ENCODE peak calls at places on chromosomes 12 and 14, in ten cellular contexts. One of them, this sample, is unnamed.

GRCh38 chr12:21809100-21809499 is 34.6 kb upstream of the KCNJ8 start:
- DNase-seq in A172: no peak
- DNase-seq in stimulated activated CD4-positive, alpha-beta T cell treated with anti-CD3 and anti-CD28 coated beads, TNF-alpha, amount 100 ng/mL, for 24 hours: no peak
- DNase-seq in transverse colon: no peak
- DNase-seq in activated CD8-positive, alpha-beta memory T cell treated with anti-CD3 and anti-CD28 coated beads, Interleukin-2, amount 50 U/mL, for 48 hours: no peak
- DNase-seq in stimulated activated CD8-positive, alpha-beta memory T cell treated with anti-CD3 and anti-CD28 coated beads, Interleukin-2, amount 100 ng/mL, for 1 hour: no peak
- DNase-seq in activated T-cell treated with anti-CD3 and anti-CD28 coated beads for 1 hour: no peak
- DNase-seq in AG09319: no peak
- DNase-seq in AG09309: no peak
- DNase-seq in NCI-H1417: no peak
- DNase-seq in this sample: no peak

GRCh38 chr12:43893670-43894069 is 57.8 kb downstream of the TMEM117 start:
- DNase-seq in A172: no peak
- DNase-seq in transverse colon: no peak
- DNase-seq in stimulated activated CD8-positive, alpha-beta memory T cell treated with anti-CD3 and anti-CD28 coated beads, Interleukin-2, amount 100 ng/mL, for 1 hour: no peak
- DNase-seq in stimulated activated CD4-positive, alpha-beta T cell treated with anti-CD3 and anti-CD28 coated beads, TNF-alpha, amount 100 ng/mL, for 24 hours: no peak
- DNase-seq in AG09319: no peak
- DNase-seq in AG09309: no peak
- DNase-seq in activated CD8-positive, alpha-beta memory T cell treated with anti-CD3 and anti-CD28 coated beads, Interleukin-2, amount 50 U/mL, for 48 hours: no peak
- DNase-seq in activated T-cell treated with anti-CD3 and anti-CD28 coated beads for 1 hour: no peak
- DNase-seq in NCI-H1417: no peak
- DNase-seq in this sample: no peak

GRCh38 chr14:89121961-89122675 is 294.9 kb downstream of the FOXN3 start:
- DNase-seq in A172: no peak
- DNase-seq in stimulated activated CD8-positive, alpha-beta memory T cell treated with anti-CD3 and anti-CD28 coated beads, Interleukin-2, amount 100 ng/mL, for 1 hour: no peak
- DNase-seq in stimulated activated CD4-positive, alpha-beta T cell treated with anti-CD3 and anti-CD28 coated beads, TNF-alpha, amount 100 ng/mL, for 24 hours: no peak
- DNase-seq in NCI-H1417: peak
- DNase-seq in activated CD8-positive, alpha-beta memory T cell treated with anti-CD3 and anti-CD28 coated beads, Interleukin-2, amount 50 U/mL, for 48 hours: no peak
- DNase-seq in transverse colon: no peak
- DNase-seq in activated T-cell treated with anti-CD3 and anti-CD28 coated beads for 1 hour: no peak
- DNase-seq in AG09309: no peak
- DNase-seq in AG09319: no peak
- DNase-seq in this sample: no peak

GRCh38 chr14:93219103-93219726 is 12.2 kb downstream of the UBR7 start:
- DNase-seq in AG09309: no peak
- DNase-seq in activated CD8-positive, alpha-beta memory T cell treated with anti-CD3 and anti-CD28 coated beads, Interleukin-2, amount 50 U/mL, for 48 hours: no peak
- DNase-seq in AG09319: no peak
- DNase-seq in NCI-H1417: peak
- DNase-seq in transverse colon: peak
- DNase-seq in stimulated activated CD8-positive, alpha-beta memory T cell treated with anti-CD3 and anti-CD28 coated beads, Interleukin-2, amount 100 ng/mL, for 1 hour: peak
- DNase-seq in stimulated activated CD4-positive, alpha-beta T cell treated with anti-CD3 and anti-CD28 coated beads, TNF-alpha, amount 100 ng/mL, for 24 hours: no peak
- DNase-seq in A172: peak
- DNase-seq in activated T-cell treated with anti-CD3 and anti-CD28 coated beads for 1 hour: peak
- DNase-seq in this sample: peak

GRCh38 chr14:53964249-53964648 is 7.6 kb upstream of the BMP4 start:
- DNase-seq in AG09309: no peak
- DNase-seq in NCI-H1417: no peak
- DNase-seq in activated T-cell treated with anti-CD3 and anti-CD28 coated beads for 1 hour: no peak
- DNase-seq in transverse colon: no peak
- DNase-seq in A172: no peak
- DNase-seq in stimulated activated CD8-positive, alpha-beta memory T cell treated with anti-CD3 and anti-CD28 coated beads, Interleukin-2, amount 100 ng/mL, for 1 hour: no peak
- DNase-seq in activated CD8-positive, alpha-beta memory T cell treated with anti-CD3 and anti-CD28 coated beads, Interleukin-2, amount 50 U/mL, for 48 hours: no peak
- DNase-seq in stimulated activated CD4-positive, alpha-beta T cell treated with anti-CD3 and anti-CD28 coated beads, TNF-alpha, amount 100 ng/mL, for 24 hours: no peak
- DNase-seq in AG09319: no peak
- DNase-seq in this sample: no peak

GRCh38 chr14:101082036-101082435 is 178.5 kb upstream of the RTL1 start:
- DNase-seq in transverse colon: no peak
- DNase-seq in activated CD8-positive, alpha-beta memory T cell treated with anti-CD3 and anti-CD28 coated beads, Interleukin-2, amount 50 U/mL, for 48 hours: no peak
- DNase-seq in stimulated activated CD4-positive, alpha-beta T cell treated with anti-CD3 and anti-CD28 coated beads, TNF-alpha, amount 100 ng/mL, for 24 hours: no peak
- DNase-seq in A172: no peak
- DNase-seq in activated T-cell treated with anti-CD3 and anti-CD28 coated beads for 1 hour: no peak
- DNase-seq in stimulated activated CD8-positive, alpha-beta memory T cell treated with anti-CD3 and anti-CD28 coated beads, Interleukin-2, amount 100 ng/mL, for 1 hour: no peak
- DNase-seq in AG09309: no peak
- DNase-seq in AG09319: no peak
- DNase-seq in NCI-H1417: no peak
- DNase-seq in this sample: no peak

GRCh38 chr12:62738611-62739010 is 196.3 kb downstream of the PPM1H start:
- DNase-seq in AG09319: no peak
- DNase-seq in A172: no peak
- DNase-seq in stimulated activated CD4-positive, alpha-beta T cell treated with anti-CD3 and anti-CD28 coated beads, TNF-alpha, amount 100 ng/mL, for 24 hours: no peak
- DNase-seq in activated T-cell treated with anti-CD3 and anti-CD28 coated beads for 1 hour: no peak
- DNase-seq in transverse colon: no peak
- DNase-seq in NCI-H1417: no peak
- DNase-seq in AG09309: no peak
- DNase-seq in activated CD8-positive, alpha-beta memory T cell treated with anti-CD3 and anti-CD28 coated beads, Interleukin-2, amount 50 U/mL, for 48 hours: no peak
- DNase-seq in stimulated activated CD8-positive, alpha-beta memory T cell treated with anti-CD3 and anti-CD28 coated beads, Interleukin-2, amount 100 ng/mL, for 1 hour: no peak
- DNase-seq in this sample: no peak

GRCh38 chr14:61298834-61299233 is 17.7 kb upstream of the TMEM30B start:
- DNase-seq in transverse colon: no peak
- DNase-seq in stimulated activated CD4-positive, alpha-beta T cell treated with anti-CD3 and anti-CD28 coated beads, TNF-alpha, amount 100 ng/mL, for 24 hours: no peak
- DNase-seq in activated T-cell treated with anti-CD3 and anti-CD28 coated beads for 1 hour: no peak
- DNase-seq in NCI-H1417: no peak
- DNase-seq in AG09319: no peak
- DNase-seq in stimulated activated CD8-positive, alpha-beta memory T cell treated with anti-CD3 and anti-CD28 coated beads, Interleukin-2, amount 100 ng/mL, for 1 hour: no peak
- DNase-seq in AG09309: no peak
- DNase-seq in A172: no peak
- DNase-seq in activated CD8-positive, alpha-beta memory T cell treated with anti-CD3 and anti-CD28 coated beads, Interleukin-2, amount 50 U/mL, for 48 hours: no peak
- DNase-seq in this sample: no peak

GRCh38 chr14:101352567-101352966 is 208.7 kb upstream of the DIO3 start:
- DNase-seq in AG09309: no peak
- DNase-seq in transverse colon: no peak
- DNase-seq in NCI-H1417: no peak
- DNase-seq in AG09319: no peak
- DNase-seq in stimulated activated CD8-positive, alpha-beta memory T cell treated with anti-CD3 and anti-CD28 coated beads, Interleukin-2, amount 100 ng/mL, for 1 hour: no peak
- DNase-seq in activated CD8-positive, alpha-beta memory T cell treated with anti-CD3 and anti-CD28 coated beads, Interleukin-2, amount 50 U/mL, for 48 hours: peak
- DNase-seq in A172: no peak
- DNase-seq in activated T-cell treated with anti-CD3 and anti-CD28 coated beads for 1 hour: no peak
- DNase-seq in stimulated activated CD4-positive, alpha-beta T cell treated with anti-CD3 and anti-CD28 coated beads, TNF-alpha, amount 100 ng/mL, for 24 hours: no peak
- DNase-seq in this sample: no peak

GRCh38 chr14:50055461-50056228 is 60.7 kb downstream of the VCPKMT start:
- DNase-seq in AG09309: no peak
- DNase-seq in A172: no peak
- DNase-seq in transverse colon: no peak
- DNase-seq in stimulated activated CD8-positive, alpha-beta memory T cell treated with anti-CD3 and anti-CD28 coated beads, Interleukin-2, amount 100 ng/mL, for 1 hour: no peak
- DNase-seq in activated CD8-positive, alpha-beta memory T cell treated with anti-CD3 and anti-CD28 coated beads, Interleukin-2, amount 50 U/mL, for 48 hours: peak
- DNase-seq in activated T-cell treated with anti-CD3 and anti-CD28 coated beads for 1 hour: no peak
- DNase-seq in AG09319: no peak
- DNase-seq in stimulated activated CD4-positive, alpha-beta T cell treated with anti-CD3 and anti-CD28 coated beads, TNF-alpha, amount 100 ng/mL, for 24 hours: no peak
- DNase-seq in NCI-H1417: no peak
- DNase-seq in this sample: no peak

GRCh38 chr12:58104443-58104842 is 163.1 kb downstream of the ATP23 start:
- DNase-seq in AG09309: no peak
- DNase-seq in stimulated activated CD4-positive, alpha-beta T cell treated with anti-CD3 and anti-CD28 coated beads, TNF-alpha, amount 100 ng/mL, for 24 hours: no peak
- DNase-seq in stimulated activated CD8-positive, alpha-beta memory T cell treated with anti-CD3 and anti-CD28 coated beads, Interleukin-2, amount 100 ng/mL, for 1 hour: no peak
- DNase-seq in transverse colon: no peak
- DNase-seq in activated CD8-positive, alpha-beta memory T cell treated with anti-CD3 and anti-CD28 coated beads, Interleukin-2, amount 50 U/mL, for 48 hours: no peak
- DNase-seq in activated T-cell treated with anti-CD3 and anti-CD28 coated beads for 1 hour: no peak
- DNase-seq in AG09319: no peak
- DNase-seq in NCI-H1417: no peak
- DNase-seq in A172: no peak
- DNase-seq in this sample: no peak

GRCh38 chr12:3035171-3035570 is 42.0 kb upstream of the TSPAN9 start:
- DNase-seq in NCI-H1417: no peak
- DNase-seq in AG09309: no peak
- DNase-seq in stimulated activated CD8-positive, alpha-beta memory T cell treated with anti-CD3 and anti-CD28 coated beads, Interleukin-2, amount 100 ng/mL, for 1 hour: no peak
- DNase-seq in AG09319: no peak
- DNase-seq in activated CD8-positive, alpha-beta memory T cell treated with anti-CD3 and anti-CD28 coated beads, Interleukin-2, amount 50 U/mL, for 48 hours: no peak
- DNase-seq in transverse colon: no peak
- DNase-seq in activated T-cell treated with anti-CD3 and anti-CD28 coated beads for 1 hour: no peak
- DNase-seq in A172: no peak
- DNase-seq in stimulated activated CD4-positive, alpha-beta T cell treated with anti-CD3 and anti-CD28 coated beads, TNF-alpha, amount 100 ng/mL, for 24 hours: no peak
- DNase-seq in this sample: no peak

GRCh38 chr12:123483602-123484273 is 25.8 kb downstream of the SNRNP35 start:
- DNase-seq in activated T-cell treated with anti-CD3 and anti-CD28 coated beads for 1 hour: no peak
- DNase-seq in AG09309: no peak
- DNase-seq in A172: peak
- DNase-seq in activated CD8-positive, alpha-beta memory T cell treated with anti-CD3 and anti-CD28 coated beads, Interleukin-2, amount 50 U/mL, for 48 hours: peak
- DNase-seq in NCI-H1417: no peak
- DNase-seq in AG09319: no peak
- DNase-seq in stimulated activated CD4-positive, alpha-beta T cell treated with anti-CD3 and anti-CD28 coated beads, TNF-alpha, amount 100 ng/mL, for 24 hours: no peak
- DNase-seq in transverse colon: no peak
- DNase-seq in stimulated activated CD8-positive, alpha-beta memory T cell treated with anti-CD3 and anti-CD28 coated beads, Interleukin-2, amount 100 ng/mL, for 1 hour: no peak
- DNase-seq in this sample: no peak

GRCh38 chr12:28012333-28012918 is 39.9 kb upstream of the PTHLH start:
- DNase-seq in activated T-cell treated with anti-CD3 and anti-CD28 coated beads for 1 hour: no peak
- DNase-seq in transverse colon: no peak
- DNase-seq in activated CD8-positive, alpha-beta memory T cell treated with anti-CD3 and anti-CD28 coated beads, Interleukin-2, amount 50 U/mL, for 48 hours: no peak
- DNase-seq in stimulated activated CD4-positive, alpha-beta T cell treated with anti-CD3 and anti-CD28 coated beads, TNF-alpha, amount 100 ng/mL, for 24 hours: no peak
- DNase-seq in AG09309: no peak
- DNase-seq in A172: no peak
- DNase-seq in NCI-H1417: no peak
- DNase-seq in AG09319: no peak
- DNase-seq in stimulated activated CD8-positive, alpha-beta memory T cell treated with anti-CD3 and anti-CD28 coated beads, Interleukin-2, amount 100 ng/mL, for 1 hour: no peak
- DNase-seq in this sample: no peak

GRCh38 chr12:27340971-27341370 is 8.3 kb downstream of the BMAL2 start:
- DNase-seq in NCI-H1417: no peak
- DNase-seq in activated CD8-positive, alpha-beta memory T cell treated with anti-CD3 and anti-CD28 coated beads, Interleukin-2, amount 50 U/mL, for 48 hours: no peak
- DNase-seq in stimulated activated CD4-positive, alpha-beta T cell treated with anti-CD3 and anti-CD28 coated beads, TNF-alpha, amount 100 ng/mL, for 24 hours: no peak
- DNase-seq in AG09319: no peak
- DNase-seq in transverse colon: no peak
- DNase-seq in activated T-cell treated with anti-CD3 and anti-CD28 coated beads for 1 hour: no peak
- DNase-seq in stimulated activated CD8-positive, alpha-beta memory T cell treated with anti-CD3 and anti-CD28 coated beads, Interleukin-2, amount 100 ng/mL, for 1 hour: no peak
- DNase-seq in AG09309: no peak
- DNase-seq in A172: no peak
- DNase-seq in this sample: no peak

GRCh38 chr12:115085594-115085993 is 401.6 kb upstream of the TBX3 start:
- DNase-seq in stimulated activated CD8-positive, alpha-beta memory T cell treated with anti-CD3 and anti-CD28 coated beads, Interleukin-2, amount 100 ng/mL, for 1 hour: no peak
- DNase-seq in transverse colon: no peak
- DNase-seq in AG09319: no peak
- DNase-seq in activated T-cell treated with anti-CD3 and anti-CD28 coated beads for 1 hour: no peak
- DNase-seq in AG09309: no peak
- DNase-seq in A172: no peak
- DNase-seq in activated CD8-positive, alpha-beta memory T cell treated with anti-CD3 and anti-CD28 coated beads, Interleukin-2, amount 50 U/mL, for 48 hours: no peak
- DNase-seq in stimulated activated CD4-positive, alpha-beta T cell treated with anti-CD3 and anti-CD28 coated beads, TNF-alpha, amount 100 ng/mL, for 24 hours: no peak
- DNase-seq in NCI-H1417: no peak
- DNase-seq in this sample: no peak

GRCh38 chr12:25089738-25090137 is 105.2 kb downstream of the DNAI7 start:
- DNase-seq in activated T-cell treated with anti-CD3 and anti-CD28 coated beads for 1 hour: no peak
- DNase-seq in transverse colon: no peak
- DNase-seq in AG09309: no peak
- DNase-seq in AG09319: no peak
- DNase-seq in NCI-H1417: no peak
- DNase-seq in A172: peak
- DNase-seq in stimulated activated CD8-positive, alpha-beta memory T cell treated with anti-CD3 and anti-CD28 coated beads, Interleukin-2, amount 100 ng/mL, for 1 hour: no peak
- DNase-seq in activated CD8-positive, alpha-beta memory T cell treated with anti-CD3 and anti-CD28 coated beads, Interleukin-2, amount 50 U/mL, for 48 hours: no peak
- DNase-seq in stimulated activated CD4-positive, alpha-beta T cell treated with anti-CD3 and anti-CD28 coated beads, TNF-alpha, amount 100 ng/mL, for 24 hours: no peak
- DNase-seq in this sample: no peak

GRCh38 chr12:42056130-42056529 is 88.5 kb downstream of the GXYLT1 start:
- DNase-seq in NCI-H1417: no peak
- DNase-seq in stimulated activated CD4-positive, alpha-beta T cell treated with anti-CD3 and anti-CD28 coated beads, TNF-alpha, amount 100 ng/mL, for 24 hours: no peak
- DNase-seq in activated CD8-positive, alpha-beta memory T cell treated with anti-CD3 and anti-CD28 coated beads, Interleukin-2, amount 50 U/mL, for 48 hours: no peak
- DNase-seq in AG09309: no peak
- DNase-seq in stimulated activated CD8-positive, alpha-beta memory T cell treated with anti-CD3 and anti-CD28 coated beads, Interleukin-2, amount 100 ng/mL, for 1 hour: no peak
- DNase-seq in A172: no peak
- DNase-seq in activated T-cell treated with anti-CD3 and anti-CD28 coated beads for 1 hour: no peak
- DNase-seq in transverse colon: no peak
- DNase-seq in AG09319: no peak
- DNase-seq in this sample: no peak

GRCh38 chr14:100359111-100359510 is 36.0 kb downstream of the SLC25A47 start:
- DNase-seq in A172: no peak
- DNase-seq in AG09319: no peak
- DNase-seq in stimulated activated CD4-positive, alpha-beta T cell treated with anti-CD3 and anti-CD28 coated beads, TNF-alpha, amount 100 ng/mL, for 24 hours: no peak
- DNase-seq in AG09309: no peak
- DNase-seq in stimulated activated CD8-positive, alpha-beta memory T cell treated with anti-CD3 and anti-CD28 coated beads, Interleukin-2, amount 100 ng/mL, for 1 hour: no peak
- DNase-seq in transverse colon: no peak
- DNase-seq in NCI-H1417: no peak
- DNase-seq in activated T-cell treated with anti-CD3 and anti-CD28 coated beads for 1 hour: no peak
- DNase-seq in activated CD8-positive, alpha-beta memory T cell treated with anti-CD3 and anti-CD28 coated beads, Interleukin-2, amount 50 U/mL, for 48 hours: no peak
- DNase-seq in this sample: no peak

GRCh38 chr14:78005325-78005724 is 164.8 kb upstream of the NRXN3 start:
- DNase-seq in A172: peak
- DNase-seq in stimulated activated CD4-positive, alpha-beta T cell treated with anti-CD3 and anti-CD28 coated beads, TNF-alpha, amount 100 ng/mL, for 24 hours: no peak
- DNase-seq in stimulated activated CD8-positive, alpha-beta memory T cell treated with anti-CD3 and anti-CD28 coated beads, Interleukin-2, amount 100 ng/mL, for 1 hour: no peak
- DNase-seq in transverse colon: no peak
- DNase-seq in activated CD8-positive, alpha-beta memory T cell treated with anti-CD3 and anti-CD28 coated beads, Interleukin-2, amount 50 U/mL, for 48 hours: no peak
- DNase-seq in AG09319: no peak
- DNase-seq in NCI-H1417: peak
- DNase-seq in activated T-cell treated with anti-CD3 and anti-CD28 coated beads for 1 hour: no peak
- DNase-seq in AG09309: no peak
- DNase-seq in this sample: peak

GRCh38 chr14:64467131-64467530 is 1.8 kb downstream of the AKAP5 start:
- DNase-seq in stimulated activated CD4-positive, alpha-beta T cell treated with anti-CD3 and anti-CD28 coated beads, TNF-alpha, amount 100 ng/mL, for 24 hours: no peak
- DNase-seq in activated T-cell treated with anti-CD3 and anti-CD28 coated beads for 1 hour: no peak
- DNase-seq in transverse colon: no peak
- DNase-seq in AG09309: no peak
- DNase-seq in NCI-H1417: no peak
- DNase-seq in A172: no peak
- DNase-seq in stimulated activated CD8-positive, alpha-beta memory T cell treated with anti-CD3 and anti-CD28 coated beads, Interleukin-2, amount 100 ng/mL, for 1 hour: no peak
- DNase-seq in AG09319: no peak
- DNase-seq in activated CD8-positive, alpha-beta memory T cell treated with anti-CD3 and anti-CD28 coated beads, Interleukin-2, amount 50 U/mL, for 48 hours: no peak
- DNase-seq in this sample: no peak

GRCh38 chr12:11630046-11630706 is 19.3 kb upstream of the ETV6 start:
- DNase-seq in A172: no peak
- DNase-seq in transverse colon: no peak
- DNase-seq in AG09319: no peak
- DNase-seq in NCI-H1417: peak
- DNase-seq in activated CD8-positive, alpha-beta memory T cell treated with anti-CD3 and anti-CD28 coated beads, Interleukin-2, amount 50 U/mL, for 48 hours: no peak
- DNase-seq in AG09309: no peak
- DNase-seq in stimulated activated CD8-positive, alpha-beta memory T cell treated with anti-CD3 and anti-CD28 coated beads, Interleukin-2, amount 100 ng/mL, for 1 hour: no peak
- DNase-seq in stimulated activated CD4-positive, alpha-beta T cell treated with anti-CD3 and anti-CD28 coated beads, TNF-alpha, amount 100 ng/mL, for 24 hours: no peak
- DNase-seq in activated T-cell treated with anti-CD3 and anti-CD28 coated beads for 1 hour: no peak
- DNase-seq in this sample: peak

GRCh38 chr14:24356208-24356607 is 11.8 kb upstream of the NFATC4 start:
- DNase-seq in A172: no peak
- DNase-seq in activated T-cell treated with anti-CD3 and anti-CD28 coated beads for 1 hour: no peak
- DNase-seq in activated CD8-positive, alpha-beta memory T cell treated with anti-CD3 and anti-CD28 coated beads, Interleukin-2, amount 50 U/mL, for 48 hours: no peak
- DNase-seq in stimulated activated CD4-positive, alpha-beta T cell treated with anti-CD3 and anti-CD28 coated beads, TNF-alpha, amount 100 ng/mL, for 24 hours: no peak
- DNase-seq in stimulated activated CD8-positive, alpha-beta memory T cell treated with anti-CD3 and anti-CD28 coated beads, Interleukin-2, amount 100 ng/mL, for 1 hour: no peak
- DNase-seq in NCI-H1417: no peak
- DNase-seq in AG09319: no peak
- DNase-seq in AG09309: no peak
- DNase-seq in transverse colon: no peak
- DNase-seq in this sample: no peak

GRCh38 chr14:34081576-34082136 is 130.8 kb upstream of the EGLN3 start:
- DNase-seq in A172: peak
- DNase-seq in activated T-cell treated with anti-CD3 and anti-CD28 coated beads for 1 hour: no peak
- DNase-seq in stimulated activated CD4-positive, alpha-beta T cell treated with anti-CD3 and anti-CD28 coated beads, TNF-alpha, amount 100 ng/mL, for 24 hours: no peak
- DNase-seq in AG09309: no peak
- DNase-seq in NCI-H1417: peak
- DNase-seq in transverse colon: no peak
- DNase-seq in activated CD8-positive, alpha-beta memory T cell treated with anti-CD3 and anti-CD28 coated beads, Interleukin-2, amount 50 U/mL, for 48 hours: no peak
- DNase-seq in stimulated activated CD8-positive, alpha-beta memory T cell treated with anti-CD3 and anti-CD28 coated beads, Interleukin-2, amount 100 ng/mL, for 1 hour: no peak
- DNase-seq in AG09319: peak
- DNase-seq in this sample: no peak

GRCh38 chr14:104940526-104941150 is 16.0 kb downstream of the PLD4 start:
- DNase-seq in AG09309: no peak
- DNase-seq in AG09319: no peak
- DNase-seq in activated T-cell treated with anti-CD3 and anti-CD28 coated beads for 1 hour: no peak
- DNase-seq in activated CD8-positive, alpha-beta memory T cell treated with anti-CD3 and anti-CD28 coated beads, Interleukin-2, amount 50 U/mL, for 48 hours: no peak
- DNase-seq in NCI-H1417: no peak
- DNase-seq in transverse colon: no peak
- DNase-seq in stimulated activated CD8-positive, alpha-beta memory T cell treated with anti-CD3 and anti-CD28 coated beads, Interleukin-2, amount 100 ng/mL, for 1 hour: no peak
- DNase-seq in A172: no peak
- DNase-seq in stimulated activated CD4-positive, alpha-beta T cell treated with anti-CD3 and anti-CD28 coated beads, TNF-alpha, amount 100 ng/mL, for 24 hours: no peak
- DNase-seq in this sample: no peak

GRCh38 chr12:130479401-130480125 is 141.9 kb downstream of the PIWIL1 start:
- DNase-seq in AG09319: no peak
- DNase-seq in stimulated activated CD8-positive, alpha-beta memory T cell treated with anti-CD3 and anti-CD28 coated beads, Interleukin-2, amount 100 ng/mL, for 1 hour: no peak
- DNase-seq in activated CD8-positive, alpha-beta memory T cell treated with anti-CD3 and anti-CD28 coated beads, Interleukin-2, amount 50 U/mL, for 48 hours: no peak
- DNase-seq in AG09309: no peak
- DNase-seq in NCI-H1417: no peak
- DNase-seq in activated T-cell treated with anti-CD3 and anti-CD28 coated beads for 1 hour: no peak
- DNase-seq in transverse colon: no peak
- DNase-seq in stimulated activated CD4-positive, alpha-beta T cell treated with anti-CD3 and anti-CD28 coated beads, TNF-alpha, amount 100 ng/mL, for 24 hours: no peak
- DNase-seq in A172: no peak
- DNase-seq in this sample: no peak

GRCh38 chr14:21454843-21455550 is 926 bp downstream of the CHD8 start:
- DNase-seq in activated T-cell treated with anti-CD3 and anti-CD28 coated beads for 1 hour: no peak
- DNase-seq in NCI-H1417: peak
- DNase-seq in A172: no peak
- DNase-seq in stimulated activated CD8-positive, alpha-beta memory T cell treated with anti-CD3 and anti-CD28 coated beads, Interleukin-2, amount 100 ng/mL, for 1 hour: no peak
- DNase-seq in stimulated activated CD4-positive, alpha-beta T cell treated with anti-CD3 and anti-CD28 coated beads, TNF-alpha, amount 100 ng/mL, for 24 hours: no peak
- DNase-seq in AG09309: no peak
- DNase-seq in AG09319: no peak
- DNase-seq in activated CD8-positive, alpha-beta memory T cell treated with anti-CD3 and anti-CD28 coated beads, Interleukin-2, amount 50 U/mL, for 48 hours: no peak
- DNase-seq in transverse colon: no peak
- DNase-seq in this sample: peak

This sample was measured in Caki2.